ENCODE peak calls at places on chromosome 11, in ten cellular contexts. One of them, this sample, is unnamed.

GRCh38 chr11:111917312-111917711 is 1.4 kb upstream of the C11orf52 start:
- DNase-seq in fibroblast of mammary gland: no peak
- DNase-seq in foreskin fibroblast: no peak
- DNase-seq in fibroblast of the aortic adventitia: no peak
- DNase-seq in astrocyte of the cerebellum: no peak
- DNase-seq in epithelial cell of esophagus: no peak
- DNase-seq in fibroblast of pulmonary artery: no peak
- DNase-seq in left ventricle myocardium inferior: no peak
- DNase-seq in fibroblast of lung: no peak
- DNase-seq in GM12865: no peak
- DNase-seq in this sample: no peak

GRCh38 chr11:111490496-111490895 is 21.7 kb downstream of the BTG4 start:
- DNase-seq in fibroblast of lung: no peak
- DNase-seq in foreskin fibroblast: peak
- DNase-seq in fibroblast of mammary gland: no peak
- DNase-seq in left ventricle myocardium inferior: no peak
- DNase-seq in GM12865: no peak
- DNase-seq in astrocyte of the cerebellum: no peak
- DNase-seq in fibroblast of pulmonary artery: no peak
- DNase-seq in epithelial cell of esophagus: no peak
- DNase-seq in fibroblast of the aortic adventitia: no peak
- DNase-seq in this sample: no peak

GRCh38 chr11:10654211-10655150 is 39.1 kb downstream of the IRAG1 start:
- DNase-seq in astrocyte of the cerebellum: no peak
- DNase-seq in fibroblast of the aortic adventitia: peak
- DNase-seq in left ventricle myocardium inferior: no peak
- DNase-seq in foreskin fibroblast: peak
- DNase-seq in fibroblast of mammary gland: peak
- DNase-seq in epithelial cell of esophagus: peak
- DNase-seq in GM12865: peak
- DNase-seq in fibroblast of lung: peak
- DNase-seq in fibroblast of pulmonary artery: peak
- DNase-seq in this sample: peak

GRCh38 chr11:20658135-20658534 is 11.3 kb upstream of the NELL1 start:
- DNase-seq in astrocyte of the cerebellum: no peak
- DNase-seq in fibroblast of the aortic adventitia: no peak
- DNase-seq in fibroblast of lung: no peak
- DNase-seq in left ventricle myocardium inferior: no peak
- DNase-seq in epithelial cell of esophagus: peak
- DNase-seq in fibroblast of pulmonary artery: no peak
- DNase-seq in fibroblast of mammary gland: no peak
- DNase-seq in foreskin fibroblast: no peak
- DNase-seq in GM12865: no peak
- DNase-seq in this sample: no peak

GRCh38 chr11:3119141-3119821 is 45.8 kb downstream of the OSBPL5 start:
- DNase-seq in GM12865: no peak
- DNase-seq in epithelial cell of esophagus: no peak
- DNase-seq in fibroblast of pulmonary artery: no peak
- DNase-seq in foreskin fibroblast: no peak
- DNase-seq in fibroblast of mammary gland: no peak
- DNase-seq in astrocyte of the cerebellum: no peak
- DNase-seq in fibroblast of lung: no peak
- DNase-seq in fibroblast of the aortic adventitia: no peak
- DNase-seq in left ventricle myocardium inferior: peak
- DNase-seq in this sample: no peak

GRCh38 chr11:1227551-1228182 is 4.8 kb downstream of the MUC5B start:
- DNase-seq in fibroblast of lung: no peak
- DNase-seq in fibroblast of the aortic adventitia: no peak
- DNase-seq in fibroblast of mammary gland: no peak
- DNase-seq in GM12865: no peak
- DNase-seq in epithelial cell of esophagus: no peak
- DNase-seq in left ventricle myocardium inferior: no peak
- DNase-seq in foreskin fibroblast: no peak
- DNase-seq in fibroblast of pulmonary artery: no peak
- DNase-seq in astrocyte of the cerebellum: no peak
- DNase-seq in this sample: no peak

GRCh38 chr11:117180661-117181585 is 2.4 kb downstream of the SIDT2 start:
- DNase-seq in GM12865: peak
- DNase-seq in astrocyte of the cerebellum: peak
- DNase-seq in fibroblast of mammary gland: peak
- DNase-seq in epithelial cell of esophagus: peak
- DNase-seq in fibroblast of pulmonary artery: peak
- DNase-seq in fibroblast of lung: peak
- DNase-seq in fibroblast of the aortic adventitia: peak
- DNase-seq in left ventricle myocardium inferior: peak
- DNase-seq in foreskin fibroblast: peak
- DNase-seq in this sample: peak

GRCh38 chr11:28110108-28110838 is 2.1 kb downstream of the METTL15 start:
- DNase-seq in GM12865: peak
- DNase-seq in astrocyte of the cerebellum: peak
- DNase-seq in fibroblast of mammary gland: peak
- DNase-seq in foreskin fibroblast: peak
- DNase-seq in left ventricle myocardium inferior: peak
- DNase-seq in fibroblast of lung: peak
- DNase-seq in fibroblast of the aortic adventitia: peak
- DNase-seq in fibroblast of pulmonary artery: peak
- DNase-seq in epithelial cell of esophagus: peak
- DNase-seq in this sample: peak

GRCh38 chr11:6565988-6566703 is 37.3 kb downstream of the RRP8 start:
- DNase-seq in fibroblast of pulmonary artery: no peak
- DNase-seq in foreskin fibroblast: no peak
- DNase-seq in fibroblast of mammary gland: no peak
- DNase-seq in astrocyte of the cerebellum: no peak
- DNase-seq in GM12865: no peak
- DNase-seq in epithelial cell of esophagus: no peak
- DNase-seq in left ventricle myocardium inferior: no peak
- DNase-seq in fibroblast of lung: no peak
- DNase-seq in fibroblast of the aortic adventitia: no peak
- DNase-seq in this sample: no peak

GRCh38 chr11:6569706-6570105 is 33.7 kb downstream of the RRP8 start:
- DNase-seq in epithelial cell of esophagus: no peak
- DNase-seq in fibroblast of lung: no peak
- DNase-seq in fibroblast of mammary gland: no peak
- DNase-seq in foreskin fibroblast: no peak
- DNase-seq in fibroblast of the aortic adventitia: no peak
- DNase-seq in left ventricle myocardium inferior: no peak
- DNase-seq in astrocyte of the cerebellum: no peak
- DNase-seq in fibroblast of pulmonary artery: no peak
- DNase-seq in GM12865: no peak
- DNase-seq in this sample: no peak

GRCh38 chr11:6567371-6567745 is 36.1 kb downstream of the RRP8 start:
- DNase-seq in fibroblast of mammary gland: no peak
- DNase-seq in astrocyte of the cerebellum: no peak
- DNase-seq in epithelial cell of esophagus: no peak
- DNase-seq in fibroblast of pulmonary artery: no peak
- DNase-seq in left ventricle myocardium inferior: no peak
- DNase-seq in fibroblast of lung: no peak
- DNase-seq in GM12865: no peak
- DNase-seq in fibroblast of the aortic adventitia: no peak
- DNase-seq in foreskin fibroblast: no peak
- DNase-seq in this sample: no peak

GRCh38 chr11:6566704-6567370 is 36.6 kb downstream of the RRP8 start:
- DNase-seq in fibroblast of lung: no peak
- DNase-seq in fibroblast of the aortic adventitia: no peak
- DNase-seq in left ventricle myocardium inferior: no peak
- DNase-seq in foreskin fibroblast: no peak
- DNase-seq in fibroblast of pulmonary artery: no peak
- DNase-seq in fibroblast of mammary gland: no peak
- DNase-seq in epithelial cell of esophagus: no peak
- DNase-seq in GM12865: no peak
- DNase-seq in astrocyte of the cerebellum: no peak
- DNase-seq in this sample: no peak

DNA sequence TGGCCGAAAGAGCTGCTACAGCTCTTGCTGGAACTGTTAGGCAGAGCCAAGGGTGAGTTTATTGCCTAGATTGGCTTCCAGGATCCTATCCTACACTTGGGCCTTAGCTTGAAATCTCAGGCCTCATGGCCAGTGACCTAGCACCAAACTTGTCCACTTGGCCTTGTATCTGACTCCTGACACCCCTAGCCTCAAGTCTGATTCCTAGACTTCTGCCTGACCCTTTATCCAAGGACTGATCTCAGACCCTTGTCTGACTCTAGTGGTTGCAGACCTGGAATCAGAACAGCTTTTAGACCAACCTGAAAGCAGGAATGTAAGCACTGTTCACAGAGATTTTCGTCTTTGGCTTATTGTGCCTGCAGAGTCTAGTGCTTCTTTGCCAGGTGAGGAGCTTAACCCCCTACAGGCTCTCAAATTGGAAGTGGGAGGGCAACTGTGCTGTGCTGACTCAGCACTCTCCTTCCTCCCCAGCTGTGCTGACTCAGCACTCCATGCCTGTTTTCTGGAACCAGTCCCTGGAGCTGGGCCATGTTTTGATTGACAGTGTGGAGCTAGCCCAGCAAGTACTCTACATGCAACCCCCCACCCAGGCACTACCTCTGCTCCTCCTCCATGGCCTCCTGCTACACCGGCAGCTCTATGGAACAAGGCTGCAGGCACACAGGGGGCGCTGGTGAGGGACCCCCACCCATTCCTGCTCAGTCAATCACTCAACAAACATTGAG is 35.1 kb downstream of the RRP8 start:
- DNase-seq in foreskin fibroblast: peak
- DNase-seq in fibroblast of the aortic adventitia: peak
- DNase-seq in fibroblast of mammary gland: peak
- DNase-seq in fibroblast of lung: peak
- DNase-seq in epithelial cell of esophagus: peak
- DNase-seq in left ventricle myocardium inferior: peak
- DNase-seq in fibroblast of pulmonary artery: peak
- DNase-seq in GM12865: no peak
- DNase-seq in astrocyte of the cerebellum: peak
- DNase-seq in this sample: peak
- TF ChIP-seq CTCF in foreskin fibroblast: no peak
- TF ChIP-seq CTCF in fibroblast of the aortic adventitia: no peak
- TF ChIP-seq CTCF in fibroblast of mammary gland: no peak
- TF ChIP-seq CTCF in fibroblast of lung: no peak
- TF ChIP-seq CTCF in epithelial cell of esophagus: no peak
- TF ChIP-seq CTCF in left ventricle myocardium inferior: no peak
- TF ChIP-seq CTCF in fibroblast of pulmonary artery: no peak
- TF ChIP-seq CTCF in GM12865: no peak
- TF ChIP-seq CTCF in astrocyte of the cerebellum: no peak
- TF ChIP-seq CTCF in this sample: peak

DNA sequence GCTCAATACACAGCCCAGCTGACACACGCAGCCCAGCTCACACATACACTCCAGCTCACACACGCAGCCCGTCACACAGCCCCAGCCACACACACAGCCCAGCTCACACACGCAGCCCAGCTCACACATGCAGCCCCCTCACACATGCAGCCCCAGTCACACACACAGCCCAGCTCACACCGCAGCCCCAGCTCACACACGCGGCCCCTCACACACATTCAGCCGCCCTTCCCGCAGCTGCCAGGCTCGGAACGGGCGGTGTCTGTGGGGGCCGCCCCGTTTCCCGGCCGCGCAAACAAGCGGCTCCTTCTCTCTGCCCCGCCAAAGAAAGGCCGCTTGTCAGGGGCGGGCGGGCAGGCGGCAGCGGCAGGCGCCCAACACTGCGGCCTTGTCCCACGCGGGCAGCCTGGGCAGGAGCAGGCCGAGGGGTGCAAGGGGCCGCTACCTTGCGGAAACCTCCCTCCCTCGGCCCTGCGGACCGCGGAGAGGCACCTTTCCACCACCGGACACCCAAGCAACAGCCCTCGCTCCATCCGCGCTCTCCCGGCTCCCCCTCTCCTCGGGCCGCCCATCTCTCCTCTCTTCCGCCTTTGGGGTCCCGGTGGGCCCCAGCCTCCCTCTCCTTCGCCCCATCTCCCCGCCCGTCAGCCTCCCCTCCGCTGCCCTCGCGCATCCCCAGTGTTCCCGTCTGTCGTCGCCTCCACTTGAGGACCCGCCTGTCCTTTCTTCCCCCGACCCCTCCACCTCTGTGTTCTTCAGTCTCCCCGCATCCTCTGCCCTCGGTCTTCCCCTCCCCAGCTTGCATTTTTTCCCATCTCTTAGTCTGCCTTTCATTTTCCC is 2.2 kb downstream of the PHLDB1 start:
- DNase-seq in fibroblast of lung: peak
- DNase-seq in fibroblast of mammary gland: no peak
- DNase-seq in fibroblast of pulmonary artery: peak
- DNase-seq in GM12865: peak
- DNase-seq in foreskin fibroblast: peak
- DNase-seq in fibroblast of the aortic adventitia: peak
- DNase-seq in epithelial cell of esophagus: no peak
- DNase-seq in left ventricle myocardium inferior: no peak
- DNase-seq in astrocyte of the cerebellum: no peak
- DNase-seq in this sample: no peak
- H3K4me3 ChIP-seq in fibroblast of lung: peak
- H3K4me3 ChIP-seq in fibroblast of mammary gland: peak
- H3K4me3 ChIP-seq in fibroblast of pulmonary artery: peak
- H3K4me3 ChIP-seq in GM12865: no peak
- H3K4me3 ChIP-seq in foreskin fibroblast: peak
- H3K4me3 ChIP-seq in fibroblast of the aortic adventitia: peak
- H3K4me3 ChIP-seq in epithelial cell of esophagus: no peak
- H3K4me3 ChIP-seq in left ventricle myocardium inferior: peak
- H3K4me3 ChIP-seq in astrocyte of the cerebellum: peak
- H3K4me3 ChIP-seq in this sample: peak

GRCh38 chr11:62719302-62719978 is 7.8 kb downstream of the HNRNPUL2 start:
- DNase-seq in left ventricle myocardium inferior: no peak
- DNase-seq in astrocyte of the cerebellum: no peak
- DNase-seq in epithelial cell of esophagus: no peak
- DNase-seq in fibroblast of mammary gland: peak
- DNase-seq in GM12865: no peak
- DNase-seq in fibroblast of lung: no peak
- DNase-seq in fibroblast of the aortic adventitia: no peak
- DNase-seq in foreskin fibroblast: peak
- DNase-seq in fibroblast of pulmonary artery: no peak
- DNase-seq in this sample: no peak

GRCh38 chr11:62724171-62724570 is 3.1 kb downstream of the HNRNPUL2 start:
- DNase-seq in epithelial cell of esophagus: no peak
- DNase-seq in fibroblast of lung: no peak
- DNase-seq in astrocyte of the cerebellum: no peak
- DNase-seq in fibroblast of mammary gland: no peak
- DNase-seq in left ventricle myocardium inferior: no peak
- DNase-seq in fibroblast of pulmonary artery: no peak
- DNase-seq in fibroblast of the aortic adventitia: no peak
- DNase-seq in GM12865: no peak
- DNase-seq in foreskin fibroblast: no peak
- DNase-seq in this sample: no peak

GRCh38 chr11:62726156-62727006 is 876 bp downstream of the HNRNPUL2 start:
- DNase-seq in fibroblast of mammary gland: no peak
- DNase-seq in fibroblast of lung: no peak
- DNase-seq in epithelial cell of esophagus: no peak
- DNase-seq in fibroblast of the aortic adventitia: no peak
- DNase-seq in astrocyte of the cerebellum: no peak
- DNase-seq in GM12865: no peak
- DNase-seq in foreskin fibroblast: no peak
- DNase-seq in left ventricle myocardium inferior: no peak
- DNase-seq in fibroblast of pulmonary artery: no peak
- DNase-seq in this sample: no peak

GRCh38 chr11:62725686-62726085 is 1.6 kb downstream of the HNRNPUL2 start:
- DNase-seq in GM12865: no peak
- DNase-seq in left ventricle myocardium inferior: no peak
- DNase-seq in fibroblast of lung: no peak
- DNase-seq in foreskin fibroblast: no peak
- DNase-seq in fibroblast of mammary gland: no peak
- DNase-seq in astrocyte of the cerebellum: no peak
- DNase-seq in fibroblast of pulmonary artery: no peak
- DNase-seq in fibroblast of the aortic adventitia: no peak
- DNase-seq in epithelial cell of esophagus: peak
- DNase-seq in this sample: no peak

DNA sequence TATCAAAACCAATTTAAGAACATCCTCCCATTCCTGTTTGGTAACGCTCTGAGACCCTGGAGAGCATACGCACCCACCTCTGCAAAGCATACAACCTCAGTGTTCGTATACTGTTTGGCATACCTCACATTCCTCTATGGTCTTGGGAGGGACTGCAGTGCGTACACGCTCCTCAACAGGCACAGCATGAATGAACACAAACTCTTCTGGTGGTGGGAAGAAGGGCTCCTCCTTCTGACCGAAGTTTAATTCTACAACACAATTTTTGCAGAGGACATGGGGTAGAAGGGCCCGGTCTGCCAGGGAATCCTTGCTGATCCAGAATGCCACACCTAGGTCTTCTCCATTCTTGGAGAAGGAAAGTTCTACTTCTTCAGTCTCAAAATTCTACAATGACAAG is 5.3 kb downstream of the HNRNPUL2 start:
- DNase-seq in fibroblast of the aortic adventitia: peak
- DNase-seq in epithelial cell of esophagus: peak
- DNase-seq in astrocyte of the cerebellum: peak
- DNase-seq in fibroblast of pulmonary artery: peak
- DNase-seq in GM12865: no peak
- DNase-seq in fibroblast of mammary gland: peak
- DNase-seq in left ventricle myocardium inferior: no peak
- DNase-seq in foreskin fibroblast: peak
- DNase-seq in fibroblast of lung: peak
- DNase-seq in this sample: peak
- TF ChIP-seq CTCF in fibroblast of the aortic adventitia: peak
- TF ChIP-seq CTCF in epithelial cell of esophagus: peak
- TF ChIP-seq CTCF in astrocyte of the cerebellum: peak
- TF ChIP-seq CTCF in fibroblast of pulmonary artery: peak
- TF ChIP-seq CTCF in GM12865: no peak
- TF ChIP-seq CTCF in fibroblast of mammary gland: peak
- TF ChIP-seq CTCF in left ventricle myocardium inferior: no peak
- TF ChIP-seq CTCF in foreskin fibroblast: no peak
- TF ChIP-seq CTCF in fibroblast of lung: peak
- TF ChIP-seq CTCF in this sample: peak

GRCh38 chr11:36567684-36568083 is at the start of gene RAG1:
- DNase-seq in epithelial cell of esophagus: no peak
- DNase-seq in GM12865: no peak
- DNase-seq in fibroblast of mammary gland: no peak
- DNase-seq in fibroblast of the aortic adventitia: no peak
- DNase-seq in left ventricle myocardium inferior: no peak
- DNase-seq in fibroblast of lung: no peak
- DNase-seq in foreskin fibroblast: no peak
- DNase-seq in astrocyte of the cerebellum: no peak
- DNase-seq in fibroblast of pulmonary artery: no peak
- DNase-seq in this sample: no peak
- H3K4me3 ChIP-seq in epithelial cell of esophagus: no peak
- H3K4me3 ChIP-seq in GM12865: no peak
- H3K4me3 ChIP-seq in fibroblast of mammary gland: no peak
- H3K4me3 ChIP-seq in fibroblast of the aortic adventitia: no peak
- H3K4me3 ChIP-seq in left ventricle myocardium inferior: no peak
- H3K4me3 ChIP-seq in fibroblast of lung: no peak
- H3K4me3 ChIP-seq in foreskin fibroblast: no peak
- H3K4me3 ChIP-seq in astrocyte of the cerebellum: no peak
- H3K4me3 ChIP-seq in fibroblast of pulmonary artery: no peak
- H3K4me3 ChIP-seq in this sample: no peak

This sample was measured in choroid plexus epithelial cell.